ENCODE peak calls at places on chromosomes 2 and 18, in five cellular contexts. Y is Karpas-422, J is endothelial cell of umbilical vein, F is GM23248, R is HCT116. G is an unnamed sample.
A peak's percentile ranks its signal among the peaks of the same experiment; 100 is the strongest.

GRCh38 chr2:234395801-234396478 is 100.9 kb downstream of the ARL4C start:
- DNase-seq in Y (no peak), J (no peak), F (no peak), R (no peak), G (no peak)

GRCh38 chr2:158142568-158143332 is 41.1 kb downstream of the UPP2 start:
- DNase-seq in Y (peak; percentile 42), J (no peak), F (no peak), R (no peak), G (no peak)

GRCh38 chr2:133252770-133253355 is 315.4 kb downstream of the NCKAP5 start:
- DNase-seq in Y (no peak), J (no peak), F (no peak), R (no peak), G (no peak)

GRCh38 chr18:72830109-72830508 is 37.7 kb downstream of the NETO1 start:
- DNase-seq in Y (peak; percentile 53), J (no peak), F (peak; percentile 3), R (no peak), G (peak; percentile 18)

GRCh38 chr2:3457524-3458395 is 61.6 kb downstream of the ADI1 start:
- DNase-seq in Y (no peak), J (no peak), F (no peak), R (no peak), G (no peak)

GRCh38 chr2:45191972-45192371 is 182.7 kb upstream of the SIX2 start:
- DNase-seq in Y (no peak), J (no peak), F (no peak), R (no peak), G (no peak)

GRCh38 chr2:219406861-219407230 is 11.3 kb upstream of the DES start:
- DNase-seq in Y (no peak), J (no peak), F (peak; percentile 99), R (no peak), G (no peak)

GRCh38 chr2:28437142-28437835 is 44.6 kb downstream of the FOSL2 start:
- DNase-seq in Y (no peak), J (no peak), F (peak; percentile 48), R (no peak), G (no peak)

GRCh38 chr2:74567862-74568261 is 13.3 kb downstream of the DOK1 start:
- DNase-seq in Y (no peak), J (no peak), F (peak; percentile 93), R (no peak), G (no peak)

GRCh38 chr2:191064590-191064989 is 50.6 kb upstream of the STAT1 start:
- DNase-seq in Y (no peak), J (no peak), F (no peak), R (no peak), G (no peak)

GRCh38 chr18:35296079-35296478 is 6.0 kb upstream of the ZSCAN30 start:
- DNase-seq in Y (no peak), J (no peak), F (no peak), R (no peak), G (no peak)
- H3K36me3 ChIP-seq in Y (peaks cover 90% of the 10 kb centered on the region), J (peaks cover 7% of the 10 kb centered on the region), F (peaks cover 45% of the 10 kb centered on the region), R (peaks cover 36% of the 10 kb centered on the region), G (peaks cover 3% of the 10 kb centered on the region)

DNA sequence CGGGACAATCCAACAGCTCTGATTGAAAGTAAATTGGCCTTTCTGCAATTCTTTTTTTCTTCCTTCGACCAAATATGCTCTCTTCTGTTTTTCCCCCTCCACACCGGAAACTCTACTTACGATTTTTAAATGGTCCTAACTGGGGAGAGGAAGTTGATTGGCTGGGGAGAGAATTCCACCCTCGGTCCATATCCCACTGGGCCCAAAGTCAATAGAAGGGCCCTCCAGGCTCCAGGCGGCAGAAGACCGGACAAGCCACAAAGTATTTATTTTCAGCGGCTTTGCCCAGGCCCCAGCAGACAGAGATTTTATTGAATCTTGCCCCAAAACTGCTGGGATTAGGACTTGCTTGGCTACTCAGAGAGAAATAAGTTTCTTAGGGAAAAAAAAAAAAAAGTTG is 37.1 kb upstream of the SMAD7 start:
- DNase-seq in Y (no peak), J (no peak), F (no peak), R (no peak), G (no peak)
- H3K4me1 ChIP-seq in Y (no peaks in the 10 kb centered on the region), J (no peaks in the 10 kb centered on the region), F (peaks cover 14% of the 10 kb centered on the region), R (peaks cover 16% of the 10 kb centered on the region), G (no peaks in the 10 kb centered on the region)

GRCh38 chr18:47881042-47881441 is 49.4 kb downstream of the SMAD2 start:
- DNase-seq in Y (no peak), J (no peak), F (no peak), R (no peak), G (no peak)
- H3K79me2 ChIP-seq in Y (peaks cover 99% of the 10 kb centered on the region), J (peaks cover 31% of the 10 kb centered on the region), F (peaks cover 84% of the 10 kb centered on the region), R (peaks cover 53% of the 10 kb centered on the region), G (peaks cover 33% of the 10 kb centered on the region)

DNA sequence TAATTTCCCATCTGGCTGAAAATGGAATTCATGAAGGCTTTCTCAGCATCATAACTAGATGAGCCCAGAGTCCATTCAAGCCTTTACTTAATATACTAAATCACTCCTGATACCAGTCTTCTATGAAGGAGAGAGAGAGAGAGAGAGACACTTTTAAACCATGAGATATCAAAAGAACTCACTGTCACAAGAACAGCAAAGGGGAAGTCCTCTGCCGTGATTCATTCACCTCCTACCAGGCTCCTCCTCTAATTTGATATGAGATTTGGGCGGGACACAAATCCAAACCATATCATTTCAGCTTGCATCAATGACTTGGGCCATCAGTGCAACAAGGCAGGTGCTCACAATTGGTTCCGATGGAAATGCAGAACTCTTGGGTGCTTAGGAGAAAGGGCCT is 61.2 kb downstream of the XRCC5 start:
- DNase-seq in Y (no peak), J (no peak), F (no peak), R (no peak), G (no peak)
- H3K36me3 ChIP-seq in Y (peaks cover 71% of the 10 kb centered on the region), J (peaks cover 32% of the 10 kb centered on the region), F (peaks cover 60% of the 10 kb centered on the region), R (peaks cover 53% of the 10 kb centered on the region), G (peaks cover 13% of the 10 kb centered on the region)

GRCh38 chr2:177396630-177397460 is 4.3 kb downstream of the AGPS start:
- DNase-seq in Y (no peak), J (peak; percentile 94), F (peak; percentile 81), R (no peak), G (no peak)

GRCh38 chr2:177400337-177400923 is 7.9 kb downstream of the AGPS start:
- DNase-seq in Y (no peak), J (no peak), F (peak; percentile 23), R (no peak), G (no peak)

GRCh38 chr2:177398290-177398683 is 5.7 kb downstream of the AGPS start:
- DNase-seq in Y (no peak), J (no peak), F (peak; percentile 14), R (no peak), G (no peak)

GRCh38 chr2:177397501-177398289 is 5.1 kb downstream of the AGPS start:
- DNase-seq in Y (no peak), J (peak; percentile 65), F (peak; percentile 92), R (no peak), G (no peak)

DNA sequence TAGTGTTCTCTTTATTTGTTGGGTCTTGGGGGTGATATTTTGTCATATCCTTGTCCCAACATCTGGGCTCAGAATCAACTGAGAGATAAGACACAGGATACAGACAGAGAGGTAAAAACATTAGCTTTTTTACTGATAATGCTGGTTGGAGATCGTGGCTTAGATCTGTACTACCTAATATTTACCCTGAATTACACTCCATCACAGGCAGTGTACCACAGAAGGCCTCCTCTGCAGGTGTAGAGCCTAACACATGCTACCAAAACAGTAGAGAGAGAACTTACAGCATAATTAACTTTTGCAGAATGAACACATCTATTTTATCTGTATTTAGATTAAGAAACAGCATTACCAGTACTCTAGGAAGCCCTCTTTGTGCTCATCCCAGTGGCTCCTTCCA is 6.8 kb downstream of the AGPS start:
- DNase-seq in Y (no peak), J (no peak), F (no peak), R (no peak), G (no peak)
- H3K4me1 ChIP-seq in Y (peaks cover 20% of the 10 kb centered on the region), J (peaks cover 76% of the 10 kb centered on the region), F (peaks cover 45% of the 10 kb centered on the region), R (peaks cover 17% of the 10 kb centered on the region), G (no peaks in the 10 kb centered on the region)

GRCh38 chr2:127089466-127090235 is 17.3 kb downstream of the BIN1 start:
- DNase-seq in Y (no peak), J (no peak), F (no peak), R (no peak), G (no peak)

GRCh38 chr2:127091886-127092285 is 15.1 kb downstream of the BIN1 start:
- DNase-seq in Y (no peak), J (no peak), F (no peak), R (no peak), G (no peak)

GRCh38 chr2:127092306-127092705 is 14.6 kb downstream of the BIN1 start:
- DNase-seq in Y (no peak), J (no peak), F (no peak), R (no peak), G (no peak)

GRCh38 chr2:127090281-127091128 is 16.4 kb downstream of the BIN1 start:
- DNase-seq in Y (no peak), J (no peak), F (no peak), R (no peak), G (no peak)

DNA sequence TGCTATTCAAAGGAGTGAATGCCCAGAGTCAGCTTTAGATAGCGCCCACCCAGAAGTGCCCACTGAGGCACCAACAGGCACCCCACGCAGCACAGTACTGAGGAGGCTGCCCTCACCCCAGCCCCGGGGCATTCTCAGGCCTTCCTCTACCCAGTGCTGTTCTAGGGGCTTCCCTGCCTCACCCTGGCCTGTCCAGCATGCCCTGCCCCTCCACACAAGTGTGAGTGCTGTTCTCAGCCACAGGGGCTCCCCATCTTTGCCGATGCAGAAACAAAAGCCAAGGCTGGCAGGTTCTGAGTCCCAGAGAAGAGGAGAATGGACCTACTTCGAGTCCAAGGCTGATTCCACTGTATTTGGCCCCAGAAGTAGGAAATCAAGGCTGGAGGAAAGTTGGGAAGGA is 15.8 kb downstream of the BIN1 start:
- DNase-seq in Y (no peak), J (no peak), F (no peak), R (no peak), G (no peak)
- H3K79me2 ChIP-seq in Y (no peaks in the 10 kb centered on the region), J (peaks cover under 1% of the 10 kb centered on the region), F (peaks cover 35% of the 10 kb centered on the region), R (no peaks in the 10 kb centered on the region), G (no peaks in the 10 kb centered on the region)

GRCh38 chr2:241597561-241597960 is 39.0 kb downstream of the BOK start:
- DNase-seq in Y (no peak), J (no peak), F (no peak), R (no peak), G (no peak)

GRCh38 chr2:241595600-241596140 is 37.1 kb downstream of the BOK start:
- DNase-seq in Y (no peak), J (peak; percentile 27), F (no peak), R (no peak), G (no peak)

GRCh38 chr2:241598061-241598460 is 38.9 kb downstream of the THAP4 start:
- DNase-seq in Y (no peak), J (no peak), F (no peak), R (no peak), G (no peak)

GRCh38 chr2:241592126-241592845 is 33.7 kb downstream of the BOK start:
- DNase-seq in Y (no peak), J (no peak), F (no peak), R (no peak), G (no peak)

DNA sequence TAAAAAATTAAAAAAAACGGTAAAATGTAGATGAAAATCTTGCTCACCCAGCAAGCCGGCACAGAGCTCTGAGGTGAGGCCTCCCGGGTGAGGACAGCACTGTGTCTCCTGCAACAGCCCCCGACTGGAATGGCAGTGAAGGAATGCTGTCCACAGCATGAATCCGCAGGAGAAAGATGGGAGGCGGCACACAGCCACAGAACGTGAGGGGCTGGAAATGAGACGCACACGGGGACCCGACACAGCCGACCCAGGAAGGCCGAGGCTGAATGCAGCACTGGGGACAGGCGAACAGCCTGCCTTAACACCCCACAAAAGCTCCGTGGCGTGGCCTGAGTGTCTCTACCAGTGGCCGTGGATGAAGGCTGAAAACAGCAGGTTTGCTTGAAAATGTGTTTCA is 34.7 kb downstream of the BOK start:
- DNase-seq in Y (no peak), J (no peak), F (no peak), R (no peak), G (no peak)
- H3K36me3 ChIP-seq in Y (peaks cover 29% of the 10 kb centered on the region), J (peaks cover 2% of the 10 kb centered on the region), F (peaks cover 10% of the 10 kb centered on the region), R (peaks cover 10% of the 10 kb centered on the region), G (no peaks in the 10 kb centered on the region)